ENCODE peak calls at places on chromosomes 16 and 17, in five cellular contexts. Y is GM23338, S is H1, K is K562, W is HepG2. L is an unnamed sample.

GRCh38 chr17:73052923-73053322 is 39.6 kb downstream of the SLC39A11 start:
- DNase-seq in Y (no peak), S (no peak), K (no peak), W (no peak), L (no peak)

GRCh38 chr17:50161023-50161910 is 4.5 kb upstream of the SGCA start:
- DNase-seq in Y (peak), S (peak), K (peak), W (peak), L (peak)

GRCh38 chr17:68182940-68183551 is 64.8 kb upstream of the AMZ2 start:
- DNase-seq in Y (peak), S (no peak), K (no peak), W (peak), L (no peak)

GRCh38 chr17:49055181-49055927 is 58.2 kb downstream of the IGF2BP1 start:
- DNase-seq in Y (peak), S (no peak), K (no peak), W (no peak), L (peak)

GRCh38 chr17:66930933-66931332 is 33.6 kb upstream of the CACNG4 start:
- DNase-seq in Y (no peak), S (peak), K (peak), W (peak), L (no peak)

GRCh38 chr17:63881935-63882601 is at the start of gene GH2:
- DNase-seq in Y (peak), S (peak), K (peak), W (peak), L (peak)

GRCh38 chr16:86016201-86016965 is 117.4 kb downstream of the IRF8 start:
- DNase-seq in Y (peak), S (peak), K (peak), W (peak), L (peak)

GRCh38 chr17:34961093-34961911 is at the start of the genes CCT6B and ZNF830:
- DNase-seq in Y (peak), S (peak), K (peak), W (peak), L (peak)

GRCh38 chr16:1080801-1081733 is 8.5 kb downstream of the SSTR5 start:
- DNase-seq in Y (no peak), S (no peak), K (no peak), W (no peak), L (no peak)

GRCh38 chr16:82995286-82995926 is 368.6 kb downstream of the CDH13 start:
- DNase-seq in Y (no peak), S (no peak), K (no peak), W (no peak), L (no peak)

GRCh38 chr16:30844671-30845449 is 49.0 kb downstream of the BCL7C start:
- DNase-seq in Y (peak), S (peak), K (peak), W (peak), L (peak)

GRCh38 chr17:63529711-63530556 is 6.8 kb downstream of the KCNH6 start:
- DNase-seq in Y (no peak), S (no peak), K (no peak), W (no peak), L (no peak)

GRCh38 chr16:85233520-85233919 is 121.2 kb upstream of the CIBAR2 start:
- DNase-seq in Y (no peak), S (no peak), K (no peak), W (no peak), L (no peak)

GRCh38 chr17:56679148-56679766 is 85.8 kb downstream of the NOG start:
- DNase-seq in Y (peak), S (no peak), K (peak), W (peak), L (no peak)

GRCh38 chr16:48452991-48453760 is 68.0 kb upstream of the SIAH1 start:
- DNase-seq in Y (no peak), S (no peak), K (no peak), W (no peak), L (no peak)

GRCh38 chr17:37478187-37478586 is 11.5 kb upstream of the DUSP14 start:
- DNase-seq in Y (no peak), S (no peak), K (no peak), W (no peak), L (no peak)

GRCh38 chr17:79011451-79012147 is 2.0 kb upstream of the CANT1 start:
- DNase-seq in Y (no peak), S (no peak), K (no peak), W (no peak), L (no peak)

GRCh38 chr16:69187891-69188451 is 1.0 kb downstream of the SNTB2 start:
- DNase-seq in Y (peak), S (no peak), K (peak), W (peak), L (peak)

GRCh38 chr17:70564006-70564620 is 394.8 kb downstream of the KCNJ2 start:
- DNase-seq in Y (no peak), S (no peak), K (no peak), W (no peak), L (no peak)

GRCh38 chr16:89046491-89046890 is 47.2 kb upstream of the ACSF3 start:
- DNase-seq in Y (no peak), S (no peak), K (no peak), W (no peak), L (no peak)
- TF ChIP-seq CREB1 in Y (no peak), S (no peak), K (no peak), W (no peak), L (no peak)

DNA sequence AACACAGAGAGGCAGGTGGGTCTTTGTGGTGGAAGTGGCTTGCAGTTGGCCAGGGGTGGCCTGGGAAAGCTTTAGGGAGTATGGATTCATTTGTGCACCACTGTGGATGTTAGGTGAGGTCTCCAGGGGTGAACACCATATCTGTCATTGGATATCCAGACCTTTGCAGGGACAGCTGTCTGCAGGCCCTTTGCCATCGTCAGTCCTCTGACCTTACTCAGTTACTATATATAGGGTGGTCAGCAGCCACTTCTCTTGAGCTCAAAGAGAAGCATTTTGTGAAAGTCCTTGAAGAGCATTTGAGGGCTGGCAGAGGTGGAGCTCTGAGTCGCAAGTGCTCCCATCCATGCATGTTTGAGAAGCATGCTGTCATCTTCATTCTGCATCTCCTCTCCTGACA is 40.4 kb downstream of the TMEM11 start:
- DNase-seq in Y (no peak), S (peak), K (no peak), W (no peak), L (no peak)
- TF ChIP-seq CREB1 in Y (no peak), S (no peak), K (no peak), W (no peak), L (no peak)

DNA sequence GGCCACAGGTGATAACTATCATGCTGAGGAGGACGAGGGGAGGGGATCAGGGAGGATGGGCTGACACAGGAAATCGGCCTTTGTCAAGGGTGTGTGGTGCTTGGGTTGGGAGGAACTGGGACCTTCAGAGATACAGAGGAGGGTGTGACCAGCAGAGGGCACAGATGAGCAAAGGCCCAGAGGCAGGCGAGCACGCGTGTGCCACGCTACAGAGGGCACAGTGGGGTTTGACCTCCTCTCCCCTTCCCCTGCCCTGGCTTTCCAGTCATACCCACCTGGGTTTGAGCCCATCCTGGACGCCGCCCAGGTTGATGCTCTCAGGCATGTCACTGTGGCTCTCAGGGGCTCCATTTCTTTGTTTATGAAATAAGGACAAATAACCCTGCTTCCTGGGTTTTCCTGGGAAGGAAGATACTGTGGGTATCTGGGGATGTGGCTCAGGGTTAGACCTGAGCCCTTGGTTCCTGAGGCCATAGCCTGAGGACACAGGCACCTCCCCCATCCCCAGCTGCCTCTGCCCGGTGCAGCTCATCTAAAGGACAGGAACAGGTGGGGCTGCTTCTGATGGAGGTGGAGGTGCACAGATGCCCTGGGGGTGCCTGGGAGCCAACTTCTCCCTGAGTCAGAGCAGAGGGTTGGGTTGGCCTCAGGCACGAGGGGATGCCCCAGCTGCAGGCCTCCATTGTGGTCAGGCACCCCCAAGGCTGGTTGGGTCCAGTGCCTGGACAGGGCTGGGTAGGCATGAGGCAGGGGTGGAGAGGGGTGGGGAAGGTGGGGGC is 51.8 kb downstream of the BEAN1 start:
- DNase-seq in Y (peak), S (peak), K (peak), W (peak), L (peak)
- TF ChIP-seq CREB1 in Y (no peak), S (no peak), K (no peak), W (no peak), L (no peak)

GRCh38 chr17:75635610-75636202 is 2.5 kb downstream of the SMIM5 start:
- DNase-seq in Y (no peak), S (no peak), K (no peak), W (no peak), L (no peak)

GRCh38 chr17:75637143-75637538 is 3.9 kb downstream of the SMIM5 start:
- DNase-seq in Y (no peak), S (peak), K (no peak), W (no peak), L (no peak)

GRCh38 chr17:75637561-75637960 is 4.3 kb downstream of the SMIM5 start:
- DNase-seq in Y (no peak), S (no peak), K (no peak), W (no peak), L (no peak)

GRCh38 chr17:75634754-75635609 is 1.7 kb downstream of the SMIM5 start:
- DNase-seq in Y (no peak), S (peak), K (no peak), W (no peak), L (no peak)

GRCh38 chr17:75636381-75637142 is 3.3 kb downstream of the SMIM5 start:
- DNase-seq in Y (no peak), S (peak), K (no peak), W (no peak), L (no peak)
- TF ChIP-seq CREB1 in Y (no peak), S (no peak), K (no peak), W (no peak), L (no peak)

GRCh38 chr17:32486701-32487459 is at the start of gene CDK5R1:
- DNase-seq in Y (peak), S (peak), K (peak), W (peak), L (peak)

GRCh38 chr17:32486091-32486700 is 597 bp upstream of the CDK5R1 start:
- DNase-seq in Y (peak), S (peak), K (peak), W (peak), L (peak)

GRCh38 chr17:32488177-32488542 is 1.4 kb downstream of the CDK5R1 start:
- DNase-seq in Y (no peak), S (no peak), K (no peak), W (no peak), L (no peak)

GRCh38 chr17:32488604-32489180 is 1.9 kb downstream of the CDK5R1 start:
- DNase-seq in Y (no peak), S (no peak), K (no peak), W (no peak), L (no peak)

GRCh38 chr17:32487460-32488176 is 825 bp downstream of the CDK5R1 start:
- DNase-seq in Y (peak), S (no peak), K (peak), W (no peak), L (no peak)
- TF ChIP-seq CREB1 in Y (no peak), S (no peak), K (no peak), W (no peak), L (no peak)

GRCh38 chr16:4607841-4608703 is 6.6 kb downstream of the UBALD1 start:
- DNase-seq in Y (no peak), S (no peak), K (no peak), W (no peak), L (no peak)
- TF ChIP-seq CREB1 in Y (no peak), S (no peak), K (no peak), W (no peak), L (no peak)

GRCh38 chr17:3944485-3945388 is 19.5 kb downstream of the ATP2A3 start:
- DNase-seq in Y (peak), S (peak), K (peak), W (no peak), L (peak)
- TF ChIP-seq CREB1 in Y (no peak), S (no peak), K (no peak), W (no peak), L (no peak)

GRCh38 chr16:28569011-28569410 is 15.3 kb downstream of the SGF29 start:
- DNase-seq in Y (no peak), S (no peak), K (no peak), W (no peak), L (no peak)
- TF ChIP-seq CREB1 in Y (no peak), S (no peak), K (no peak), W (no peak), L (no peak)

DNA sequence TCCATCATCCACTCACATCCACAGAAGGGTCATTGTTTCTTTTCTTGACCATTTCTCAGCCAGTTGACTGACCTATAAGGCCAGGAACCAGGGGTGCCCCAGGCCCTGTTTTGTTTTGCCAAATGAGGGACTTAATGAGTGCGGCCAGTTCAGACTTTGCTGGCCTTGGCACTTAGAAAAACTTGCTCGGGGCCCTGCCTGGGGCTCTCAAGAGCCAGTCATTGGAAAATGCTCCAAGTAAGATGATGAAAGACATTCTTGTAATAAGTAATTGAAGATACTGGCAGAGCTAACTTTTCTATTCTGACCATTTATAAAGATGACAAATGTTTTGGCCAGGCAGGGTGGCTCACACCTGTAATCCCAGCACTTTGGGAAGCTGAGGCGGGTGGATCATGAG is 29.0 kb upstream of the CLEC18B start:
- DNase-seq in Y (no peak), S (no peak), K (no peak), W (no peak), L (no peak)
- TF ChIP-seq CREB1 in Y (no peak), S (no peak), K (no peak), W (no peak), L (no peak)

GRCh38 chr17:80297996-80298560 is 37.4 kb downstream of the RNF213 start:
- DNase-seq in Y (no peak), S (no peak), K (no peak), W (no peak), L (no peak)
- TF ChIP-seq CREB1 in Y (no peak), S (no peak), K (no peak), W (no peak), L (no peak)